ENCODE peak calls at places on chromosomes 11 and 22, in five cellular contexts. Q, L, C, P and J are unnamed samples.

GRCh38 chr22:22148905-22149304 is 95.7 kb upstream of the VPREB1 start:
- DNase-seq in C (no peak), L (no peak), Q (no peak), P (no peak), J (no peak)

GRCh38 chr11:71112990-71113389 is 139.4 kb downstream of the SHANK2 start:
- DNase-seq in L (no peak), C (no peak), Q (no peak), P (no peak), J (no peak)

GRCh38 chr22:43402128-43402527 is 9.7 kb upstream of the MPPED1 start:
- DNase-seq in P (no peak), L (no peak), Q (no peak), C (no peak), J (no peak)

GRCh38 chr11:2724653-2725366 is 25.0 kb upstream of the KCNQ1OT1 start:
- DNase-seq in C (no peak), P (no peak), L (no peak), Q (no peak), J (no peak)

GRCh38 chr11:75248924-75249256 is 8.3 kb downstream of the TPBGL start:
- DNase-seq in P (no peak), Q (no peak), L (no peak), C (no peak), J (no peak)

GRCh38 chr22:39488563-39489083 is 13.5 kb upstream of the MIEF1 start:
- DNase-seq in C (no peak), P (no peak), L (no peak), Q (no peak), J (no peak)

GRCh38 chr11:76347391-76347790 is 33.5 kb downstream of the THAP12 start:
- DNase-seq in P (no peak), L (no peak), C (no peak), Q (no peak), J (no peak)

GRCh38 chr11:19344661-19345518 is 104.1 kb upstream of the E2F8 start:
- DNase-seq in P (peak; percentile 9), Q (no peak), C (no peak), L (peak; percentile 46), J (no peak)

GRCh38 chr11:108496643-108497256 is 1.4 kb downstream of the POGLUT3 start:
- DNase-seq in L (no peak), C (no peak), Q (peak; percentile 19), P (no peak), J (no peak)

GRCh38 chr11:131977854-131978253 is 607.4 kb downstream of the NTM start:
- DNase-seq in C (peak; percentile 73), L (peak; percentile 57), P (peak; percentile 41), Q (no peak), J (peak; percentile 92)

GRCh38 chr11:94417386-94417987 is 16.3 kb upstream of the GPR83 start:
- DNase-seq in C (peak; percentile 24), Q (peak; percentile 58), P (peak; percentile 23), L (peak; percentile 69), J (no peak)

GRCh38 chr11:73795925-73796632 is 8.4 kb downstream of the MRPL48 start:
- DNase-seq in C (no peak), P (no peak), Q (peak; percentile 35), L (no peak), J (no peak)

GRCh38 chr22:48807155-48807554 is 1020.5 kb downstream of the BRD1 start:
- DNase-seq in C (no peak), P (no peak), Q (no peak), L (no peak), J (no peak)

GRCh38 chr22:16949561-16949960 is 58.5 kb downstream of the GAB4 start:
- DNase-seq in C (no peak), Q (no peak), P (no peak), L (no peak), J (peak; percentile 65)

GRCh38 chr11:66739983-66740382 is 11.0 kb upstream of the SPTBN2 start:
- DNase-seq in C (peak; percentile 14), P (no peak), Q (no peak), L (peak; percentile 58), J (peak; percentile 85)

GRCh38 chr22:31346733-31347250 is 646 bp upstream of the PATZ1 start:
- DNase-seq in L (peak; percentile 59), C (no peak), P (peak; percentile 38), Q (no peak), J (no peak)

GRCh38 chr11:112355726-112356125 is 95.1 kb upstream of the PLET1 start:
- DNase-seq in Q (peak; percentile 56), L (peak; percentile 44), P (peak; percentile 64), C (no peak), J (peak; percentile 53)

GRCh38 chr11:100515087-100515486 is 172.0 kb upstream of the ARHGAP42 start:
- DNase-seq in L (no peak), C (peak; percentile 30), Q (peak; percentile 43), P (peak; percentile 20), J (peak; percentile 5)

GRCh38 chr11:77073328-77074001 is 6.7 kb downstream of the CAPN5 start:
- DNase-seq in L (peak; percentile 98), C (peak; percentile 88), P (peak; percentile 47), Q (peak; percentile 37), J (peak; percentile 90)

GRCh38 chr22:37906364-37907008 is 389 bp downstream of the MICALL1 start:
- DNase-seq in L (no peak), Q (peak; percentile 36), P (peak; percentile 28), C (no peak), J (no peak)

GRCh38 chr11:69437001-69437875 is 44.2 kb upstream of the LINC01488 start:
- DNase-seq in C (no peak), L (no peak), Q (peak; percentile 100), P (peak; percentile 88), J (peak; percentile 73)

GRCh38 chr11:29183301-29183700 is 833.5 kb downstream of the KCNA4 start:
- DNase-seq in C (peak; percentile 22), Q (no peak), L (no peak), P (no peak), J (no peak)

GRCh38 chr11:133951484-133952198 is 5.1 kb downstream of the IGSF9B start:
- DNase-seq in P (peak; percentile 35), L (no peak), C (peak; percentile 12), Q (no peak), J (peak; percentile 27)

GRCh38 chr11:124669193-124669592 is 4.3 kb downstream of the SIAE start:
- DNase-seq in Q (peak; percentile 86), C (peak; percentile 44), P (peak; percentile 46), L (peak; percentile 33), J (peak; percentile 48)

GRCh38 chr11:86926975-86927374 is 28.2 kb downstream of the FZD4 start:
- DNase-seq in L (no peak), C (no peak), P (no peak), Q (no peak), J (no peak)

GRCh38 chr22:29011868-29012428 is 49.7 kb downstream of the C22orf31 start:
- DNase-seq in P (no peak), C (no peak), Q (no peak), L (no peak), J (no peak)

GRCh38 chr11:2576116-2576515 is 123.7 kb downstream of the KCNQ1OT1 start:
- DNase-seq in L (no peak), Q (no peak), P (no peak), C (no peak), J (no peak)